ENCODE peak calls at places on chromosomes 11 and 22, in four cellular contexts. One of them, this sample, is unnamed. For H3K27me3, the result is how much of the 10 kb centered on the place peaks cover.

GRCh38 chr11:122755409-122755808 is 82.9 kb upstream of the CRTAM start:
- DNase-seq in tibial artery: no peak
- DNase-seq in right cardiac atrium: peak
- DNase-seq in MM.1S: no peak
- DNase-seq in this sample: no peak

GRCh38 chr11:24161587-24161986 is 335.3 kb upstream of the LUZP2 start:
- DNase-seq in MM.1S: no peak
- DNase-seq in tibial artery: no peak
- DNase-seq in right cardiac atrium: peak
- DNase-seq in this sample: no peak

GRCh38 chr11:85685131-85685819 is 720 bp downstream of the CCDC89 start:
- DNase-seq in right cardiac atrium: peak
- DNase-seq in tibial artery: no peak
- DNase-seq in MM.1S: no peak
- DNase-seq in this sample: no peak

GRCh38 chr11:111429066-111429506 is 50.0 kb upstream of the POU2AF1 start:
- DNase-seq in right cardiac atrium: peak
- DNase-seq in tibial artery: peak
- DNase-seq in MM.1S: peak
- DNase-seq in this sample: peak

GRCh38 chr22:46812034-46812605 is 49.7 kb downstream of the TBC1D22A start:
- DNase-seq in tibial artery: no peak
- DNase-seq in MM.1S: no peak
- DNase-seq in right cardiac atrium: no peak
- DNase-seq in this sample: no peak

GRCh38 chr11:20668844-20669832 is at the start of gene NELL1:
- DNase-seq in MM.1S: no peak
- DNase-seq in right cardiac atrium: peak
- DNase-seq in tibial artery: no peak
- DNase-seq in this sample: no peak

GRCh38 chr22:20128902-20129746 is 2.5 kb upstream of the ZDHHC8 start:
- DNase-seq in tibial artery: no peak
- DNase-seq in MM.1S: peak
- DNase-seq in right cardiac atrium: no peak
- DNase-seq in this sample: peak

GRCh38 chr22:21946262-21946925 is 6.3 kb downstream of the PPM1F start:
- DNase-seq in MM.1S: no peak
- DNase-seq in right cardiac atrium: no peak
- DNase-seq in tibial artery: no peak
- DNase-seq in this sample: no peak

GRCh38 chr11:44749160-44749559 is 22.4 kb downstream of the TSPAN18 start:
- DNase-seq in tibial artery: no peak
- DNase-seq in MM.1S: no peak
- DNase-seq in right cardiac atrium: no peak
- DNase-seq in this sample: no peak

DNA sequence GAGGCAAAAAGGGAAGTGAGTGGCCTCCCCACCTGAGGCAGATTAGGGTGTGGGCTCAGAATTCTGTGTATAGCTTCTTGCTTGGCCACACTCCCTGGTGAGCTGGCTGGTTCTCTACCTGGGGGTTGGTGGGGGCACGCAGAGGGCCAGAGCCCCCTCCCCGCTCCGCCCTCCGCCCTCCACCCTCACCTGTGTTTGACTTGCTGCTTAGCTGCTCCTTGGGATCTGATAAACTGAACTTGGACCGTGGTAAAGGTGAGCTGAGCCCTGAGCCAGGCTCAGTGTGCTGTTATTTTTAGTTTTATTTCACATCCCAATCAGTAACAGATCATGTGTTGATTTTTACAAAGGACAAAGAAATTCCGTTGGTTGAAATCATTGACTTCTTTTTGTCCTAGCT is 1.9 kb downstream of the OVOL1 start:
- DNase-seq in tibial artery: no peak
- DNase-seq in MM.1S: no peak
- DNase-seq in right cardiac atrium: no peak
- DNase-seq in this sample: no peak
- H3K27me3 ChIP-seq in tibial artery: half or more
- H3K27me3 ChIP-seq in MM.1S: under half
- H3K27me3 ChIP-seq in right cardiac atrium: under half
- H3K27me3 ChIP-seq in this sample: under half

DNA sequence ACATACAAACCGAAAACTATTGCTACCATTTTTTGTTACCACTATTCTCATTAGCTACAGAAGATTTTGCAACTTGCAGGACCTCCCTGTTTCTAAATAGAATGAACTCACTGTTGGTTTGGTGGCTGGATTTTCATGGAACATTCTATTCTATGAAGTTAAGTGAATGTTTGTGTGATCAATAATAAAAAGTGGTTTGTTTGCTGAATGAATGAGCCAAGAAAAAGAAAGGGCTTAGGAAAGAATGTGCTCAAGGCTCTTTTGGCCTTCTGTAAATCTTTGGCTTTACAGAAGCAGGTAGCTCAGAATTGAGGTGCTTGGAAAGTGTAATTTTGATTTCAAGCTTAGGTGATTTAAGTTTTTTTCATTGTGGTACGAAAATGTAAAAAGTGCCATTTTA is 5.9 kb upstream of the SCGB1D2 start:
- DNase-seq in right cardiac atrium: no peak
- DNase-seq in MM.1S: no peak
- DNase-seq in tibial artery: no peak
- DNase-seq in this sample: no peak
- H3K27me3 ChIP-seq in right cardiac atrium: under half
- H3K27me3 ChIP-seq in MM.1S: under half
- H3K27me3 ChIP-seq in tibial artery: under half
- H3K27me3 ChIP-seq in this sample: under half

GRCh38 chr11:134352111-134352510 is 20.3 kb downstream of the GLB1L2 start:
- DNase-seq in tibial artery: no peak
- DNase-seq in right cardiac atrium: no peak
- DNase-seq in MM.1S: no peak
- DNase-seq in this sample: no peak
- H3K27me3 ChIP-seq in tibial artery: under half
- H3K27me3 ChIP-seq in right cardiac atrium: under half
- H3K27me3 ChIP-seq in MM.1S: under half
- H3K27me3 ChIP-seq in this sample: under half

GRCh38 chr22:29528144-29528543 is 25.4 kb downstream of the THOC5 start:
- DNase-seq in tibial artery: no peak
- DNase-seq in right cardiac atrium: no peak
- DNase-seq in MM.1S: no peak
- DNase-seq in this sample: no peak
- H3K27me3 ChIP-seq in tibial artery: under half
- H3K27me3 ChIP-seq in right cardiac atrium: under half
- H3K27me3 ChIP-seq in MM.1S: under half
- H3K27me3 ChIP-seq in this sample: under half

DNA sequence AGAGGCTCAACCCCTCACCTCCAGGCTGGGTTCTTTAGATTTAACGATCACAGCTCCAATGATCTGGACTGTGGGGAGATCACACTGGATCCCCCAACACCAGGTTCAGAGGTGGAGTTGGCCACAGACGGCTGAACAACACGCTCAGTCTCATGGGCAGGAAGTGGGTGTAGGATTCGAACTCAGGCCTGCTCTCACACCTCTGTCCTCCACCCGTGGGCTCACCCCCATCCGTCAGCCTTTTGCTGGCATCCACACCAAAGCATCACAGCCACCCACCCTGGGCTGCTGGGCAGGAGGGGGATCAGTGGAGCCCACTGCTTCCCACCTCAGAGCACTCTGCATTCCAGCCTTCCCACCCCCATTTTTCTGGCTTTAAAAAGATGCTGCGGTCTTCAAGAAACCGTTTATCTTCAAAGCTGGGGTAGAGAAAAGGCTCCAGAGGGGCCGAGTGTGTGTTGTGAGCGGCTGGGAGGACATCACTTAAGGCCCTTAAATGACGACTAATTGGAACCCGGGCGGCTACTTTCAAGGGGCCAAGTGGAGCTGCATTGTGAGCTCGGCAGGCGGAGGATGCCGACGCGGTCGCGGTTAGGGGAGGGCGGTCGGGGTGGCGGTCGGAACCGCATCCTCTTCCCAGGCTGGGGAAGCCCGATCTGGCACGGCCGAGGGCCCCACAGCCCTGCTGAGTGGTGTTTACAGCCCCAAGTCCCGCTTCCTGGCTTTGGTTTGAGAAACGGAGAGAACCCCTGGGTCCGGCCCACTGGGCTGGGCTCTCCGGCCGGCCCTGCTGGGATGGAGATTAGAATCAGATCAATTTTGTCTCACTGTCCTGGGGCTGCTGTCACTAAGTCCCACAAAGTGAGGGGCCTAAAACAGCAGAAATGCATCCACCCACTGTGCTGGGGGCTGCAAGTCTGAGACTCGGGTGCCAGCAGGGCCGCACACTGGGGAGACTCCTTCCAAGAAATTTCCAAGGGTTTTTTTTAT is 15.9 kb upstream of the FGF3 start:
- DNase-seq in MM.1S: no peak
- DNase-seq in tibial artery: no peak
- DNase-seq in right cardiac atrium: no peak
- DNase-seq in this sample: no peak
- H3K27me3 ChIP-seq in MM.1S: half or more
- H3K27me3 ChIP-seq in tibial artery: half or more
- H3K27me3 ChIP-seq in right cardiac atrium: under half
- H3K27me3 ChIP-seq in this sample: under half

GRCh38 chr11:17716807-17717206 is 2.6 kb upstream of the MYOD1 start:
- DNase-seq in right cardiac atrium: no peak
- DNase-seq in tibial artery: no peak
- DNase-seq in MM.1S: no peak
- DNase-seq in this sample: no peak
- H3K27me3 ChIP-seq in right cardiac atrium: under half
- H3K27me3 ChIP-seq in tibial artery: half or more
- H3K27me3 ChIP-seq in MM.1S: under half
- H3K27me3 ChIP-seq in this sample: under half

GRCh38 chr22:49192857-49193250 is 634.8 kb downstream of the BRD1 start:
- DNase-seq in tibial artery: no peak
- DNase-seq in MM.1S: no peak
- DNase-seq in right cardiac atrium: no peak
- DNase-seq in this sample: no peak
- H3K27me3 ChIP-seq in tibial artery: under half
- H3K27me3 ChIP-seq in MM.1S: half or more
- H3K27me3 ChIP-seq in right cardiac atrium: under half
- H3K27me3 ChIP-seq in this sample: under half

DNA sequence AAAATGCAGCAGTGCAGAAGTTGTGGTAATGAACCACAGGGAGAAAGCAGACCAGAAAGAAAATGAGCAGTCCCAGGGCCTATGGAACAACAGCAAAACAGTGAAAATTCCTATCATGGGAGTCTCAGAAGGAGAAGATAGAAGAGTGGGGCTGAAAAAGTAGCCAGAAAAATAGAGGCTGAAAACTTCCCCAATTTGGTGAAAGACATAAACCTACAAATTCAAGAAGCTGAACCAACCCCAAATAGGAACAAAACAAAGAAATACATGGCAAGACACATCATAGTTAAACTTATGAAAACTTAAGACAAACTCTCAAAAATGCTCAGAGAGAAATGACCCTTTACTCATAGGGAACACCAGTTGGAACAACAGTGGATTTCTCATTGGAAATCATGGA is 11.4 kb downstream of the FGF19 start:
- DNase-seq in right cardiac atrium: no peak
- DNase-seq in MM.1S: no peak
- DNase-seq in tibial artery: no peak
- DNase-seq in this sample: no peak
- H3K27me3 ChIP-seq in right cardiac atrium: under half
- H3K27me3 ChIP-seq in MM.1S: half or more
- H3K27me3 ChIP-seq in tibial artery: under half
- H3K27me3 ChIP-seq in this sample: under half

DNA sequence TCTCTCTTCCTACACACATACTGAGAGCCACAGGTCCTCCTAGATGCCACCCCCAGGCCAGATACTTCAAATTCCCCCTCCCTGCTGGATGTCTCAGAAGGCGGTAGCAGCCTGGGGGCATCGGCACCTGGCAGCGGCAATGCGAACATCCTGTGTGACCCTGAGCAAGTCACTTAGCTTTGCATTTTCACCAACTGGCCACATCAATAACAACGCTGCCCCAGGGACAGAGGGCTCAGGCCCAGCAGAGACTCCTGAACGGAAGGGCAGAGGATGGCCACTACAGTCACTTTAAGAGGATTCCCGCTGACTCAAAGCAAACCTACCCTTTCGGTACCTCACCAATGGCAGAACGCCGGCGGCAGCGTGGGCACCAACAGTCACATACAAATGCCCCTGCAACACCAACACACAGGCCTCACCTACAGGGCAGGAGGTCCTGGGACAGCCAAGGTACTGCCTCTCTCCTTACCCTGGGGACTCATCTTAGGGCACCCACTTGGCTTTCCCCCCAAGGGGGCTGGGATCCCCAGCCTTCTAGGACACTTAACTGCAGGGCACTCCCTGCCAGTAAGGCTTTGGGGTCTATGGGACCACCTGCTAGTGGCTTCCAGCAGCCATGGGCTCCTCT is 1.6 kb downstream of the LMO1 start:
- DNase-seq in right cardiac atrium: no peak
- DNase-seq in MM.1S: no peak
- DNase-seq in tibial artery: peak
- DNase-seq in this sample: no peak
- H3K27me3 ChIP-seq in right cardiac atrium: under half
- H3K27me3 ChIP-seq in MM.1S: under half
- H3K27me3 ChIP-seq in tibial artery: under half
- H3K27me3 ChIP-seq in this sample: under half

GRCh38 chr11:2269601-2270321 is 627 bp downstream of the ASCL2 start:
- DNase-seq in MM.1S: no peak
- DNase-seq in tibial artery: no peak
- DNase-seq in right cardiac atrium: peak
- DNase-seq in this sample: peak

GRCh38 chr11:2270322-2271076 is at the start of gene ASCL2:
- DNase-seq in right cardiac atrium: no peak
- DNase-seq in MM.1S: no peak
- DNase-seq in tibial artery: no peak
- DNase-seq in this sample: no peak

GRCh38 chr11:2267871-2268825 is 2.2 kb downstream of the ASCL2 start:
- DNase-seq in tibial artery: no peak
- DNase-seq in right cardiac atrium: no peak
- DNase-seq in MM.1S: no peak
- DNase-seq in this sample: no peak

GRCh38 chr11:2267306-2267861 is 3.0 kb downstream of the ASCL2 start:
- DNase-seq in MM.1S: no peak
- DNase-seq in right cardiac atrium: no peak
- DNase-seq in tibial artery: no peak
- DNase-seq in this sample: no peak

GRCh38 chr11:2268911-2269600 is 1.3 kb downstream of the ASCL2 start:
- DNase-seq in MM.1S: no peak
- DNase-seq in tibial artery: peak
- DNase-seq in right cardiac atrium: peak
- DNase-seq in this sample: peak
- H3K27me3 ChIP-seq in MM.1S: half or more
- H3K27me3 ChIP-seq in tibial artery: half or more
- H3K27me3 ChIP-seq in right cardiac atrium: under half
- H3K27me3 ChIP-seq in this sample: under half

This sample was measured in MG63.